ENCODE peak calls at places on chromosomes 3 and 15, in six cellular contexts. One of them, this sample, is unnamed.

GRCh38 chr3:142645236-142645793 is 49.1 kb downstream of the PLS1 start:
- DNase-seq in PC-3: peak; percentile 82
- DNase-seq in mesothelial cell of epicardium: no peak
- DNase-seq in H1: no peak
- DNase-seq in AG09319: no peak
- DNase-seq in cardiac fibroblast: peak; percentile 64
- DNase-seq in this sample: no peak

GRCh38 chr15:70132571-70132970 is 34.9 kb upstream of the TLE3 start:
- DNase-seq in cardiac fibroblast: no peak
- DNase-seq in PC-3: no peak
- DNase-seq in AG09319: no peak
- DNase-seq in H1: no peak
- DNase-seq in mesothelial cell of epicardium: no peak
- DNase-seq in this sample: no peak

GRCh38 chr3:141796436-141797166 is 33.4 kb downstream of the GRK7 start:
- DNase-seq in H1: no peak
- DNase-seq in AG09319: no peak
- DNase-seq in PC-3: no peak
- DNase-seq in mesothelial cell of epicardium: no peak
- DNase-seq in cardiac fibroblast: peak; percentile 15
- DNase-seq in this sample: peak; percentile 79

GRCh38 chr3:170910542-170910941 is 2.1 kb upstream of the EIF5A2 start:
- DNase-seq in H1: no peak
- DNase-seq in mesothelial cell of epicardium: no peak
- DNase-seq in PC-3: peak; percentile 64
- DNase-seq in cardiac fibroblast: peak; percentile 56
- DNase-seq in AG09319: no peak
- DNase-seq in this sample: no peak

GRCh38 chr3:19399356-19399755 is 251.0 kb downstream of the KCNH8 start:
- DNase-seq in H1: no peak
- DNase-seq in PC-3: no peak
- DNase-seq in AG09319: no peak
- DNase-seq in mesothelial cell of epicardium: no peak
- DNase-seq in cardiac fibroblast: no peak
- DNase-seq in this sample: no peak

GRCh38 chr3:195095704-195096036 is 175.3 kb downstream of the XXYLT1 start:
- DNase-seq in H1: no peak
- DNase-seq in cardiac fibroblast: no peak
- DNase-seq in PC-3: peak; percentile 56
- DNase-seq in AG09319: no peak
- DNase-seq in mesothelial cell of epicardium: no peak
- DNase-seq in this sample: no peak

GRCh38 chr3:38109580-38110313 is 27.2 kb downstream of the ACAA1 start:
- DNase-seq in H1: no peak
- DNase-seq in AG09319: no peak
- DNase-seq in PC-3: no peak
- DNase-seq in mesothelial cell of epicardium: no peak
- DNase-seq in cardiac fibroblast: no peak
- DNase-seq in this sample: no peak

GRCh38 chr15:45653702-45654424 is 19.0 kb downstream of the SQOR start:
- DNase-seq in AG09319: no peak
- DNase-seq in H1: no peak
- DNase-seq in PC-3: no peak
- DNase-seq in cardiac fibroblast: peak; percentile 70
- DNase-seq in mesothelial cell of epicardium: no peak
- DNase-seq in this sample: no peak

GRCh38 chr3:184336484-184337230 is 743 bp upstream of the FAM131A start:
- DNase-seq in H1: no peak
- DNase-seq in AG09319: no peak
- DNase-seq in cardiac fibroblast: peak; percentile 80
- DNase-seq in mesothelial cell of epicardium: no peak
- DNase-seq in PC-3: peak; percentile 48
- DNase-seq in this sample: peak; percentile 60

GRCh38 chr3:27281671-27282150 is 87.5 kb downstream of the NEK10 start:
- DNase-seq in AG09319: no peak
- DNase-seq in PC-3: no peak
- DNase-seq in cardiac fibroblast: no peak
- DNase-seq in H1: no peak
- DNase-seq in mesothelial cell of epicardium: no peak
- DNase-seq in this sample: no peak

GRCh38 chr3:184850201-184850600 is 38.2 kb downstream of the VPS8 start:
- DNase-seq in mesothelial cell of epicardium: no peak
- DNase-seq in AG09319: no peak
- DNase-seq in PC-3: no peak
- DNase-seq in H1: no peak
- DNase-seq in cardiac fibroblast: no peak
- DNase-seq in this sample: no peak

GRCh38 chr15:78102211-78102610 is 9.8 kb downstream of the SH2D7 start:
- DNase-seq in PC-3: no peak
- DNase-seq in cardiac fibroblast: no peak
- DNase-seq in mesothelial cell of epicardium: no peak
- DNase-seq in AG09319: no peak
- DNase-seq in H1: no peak
- DNase-seq in this sample: no peak

GRCh38 chr15:32838820-32839219 is 121.0 kb downstream of the GREM1 start:
- DNase-seq in PC-3: peak; percentile 97
- DNase-seq in cardiac fibroblast: peak; percentile 96
- DNase-seq in AG09319: peak; percentile 68
- DNase-seq in H1: no peak
- DNase-seq in mesothelial cell of epicardium: no peak
- DNase-seq in this sample: no peak

GRCh38 chr3:89622063-89622700 is 514.8 kb downstream of the EPHA3 start:
- DNase-seq in PC-3: no peak
- DNase-seq in AG09319: no peak
- DNase-seq in mesothelial cell of epicardium: no peak
- DNase-seq in H1: no peak
- DNase-seq in cardiac fibroblast: no peak
- DNase-seq in this sample: no peak

GRCh38 chr3:43620953-43621405 is 832 bp downstream of the ANO10 start:
- DNase-seq in H1: no peak
- DNase-seq in PC-3: peak; percentile 39
- DNase-seq in cardiac fibroblast: peak; percentile 44
- DNase-seq in AG09319: no peak
- DNase-seq in mesothelial cell of epicardium: no peak
- DNase-seq in this sample: no peak

GRCh38 chr3:40248591-40248990 is 60.9 kb upstream of the EIF1B start:
- DNase-seq in mesothelial cell of epicardium: no peak
- DNase-seq in AG09319: no peak
- DNase-seq in cardiac fibroblast: no peak
- DNase-seq in PC-3: no peak
- DNase-seq in H1: no peak
- DNase-seq in this sample: no peak

GRCh38 chr3:13426591-13426990 is 6.5 kb upstream of the NUP210 start:
- DNase-seq in mesothelial cell of epicardium: no peak
- DNase-seq in AG09319: no peak
- DNase-seq in cardiac fibroblast: no peak
- DNase-seq in PC-3: no peak
- DNase-seq in H1: no peak
- DNase-seq in this sample: no peak

GRCh38 chr3:107953707-107954106 is 137.1 kb downstream of the CD47 start:
- DNase-seq in PC-3: no peak
- DNase-seq in AG09319: no peak
- DNase-seq in H1: no peak
- DNase-seq in mesothelial cell of epicardium: no peak
- DNase-seq in cardiac fibroblast: no peak
- DNase-seq in this sample: no peak

GRCh38 chr3:16252243-16252978 is 12.3 kb downstream of the DPH3 start:
- DNase-seq in mesothelial cell of epicardium: no peak
- DNase-seq in PC-3: no peak
- DNase-seq in cardiac fibroblast: peak; percentile 40
- DNase-seq in H1: no peak
- DNase-seq in AG09319: no peak
- DNase-seq in this sample: no peak

GRCh38 chr3:159977295-159977694 is 11.3 kb upstream of the IL12A start:
- DNase-seq in PC-3: no peak
- DNase-seq in cardiac fibroblast: no peak
- DNase-seq in AG09319: no peak
- DNase-seq in mesothelial cell of epicardium: no peak
- DNase-seq in H1: no peak
- DNase-seq in this sample: no peak

GRCh38 chr3:177554900-177555759 is 357.8 kb upstream of the TBL1XR1 start:
- DNase-seq in AG09319: peak; percentile 56
- DNase-seq in PC-3: peak; percentile 53
- DNase-seq in H1: no peak
- DNase-seq in mesothelial cell of epicardium: no peak
- DNase-seq in cardiac fibroblast: peak; percentile 84
- DNase-seq in this sample: no peak

DNA sequence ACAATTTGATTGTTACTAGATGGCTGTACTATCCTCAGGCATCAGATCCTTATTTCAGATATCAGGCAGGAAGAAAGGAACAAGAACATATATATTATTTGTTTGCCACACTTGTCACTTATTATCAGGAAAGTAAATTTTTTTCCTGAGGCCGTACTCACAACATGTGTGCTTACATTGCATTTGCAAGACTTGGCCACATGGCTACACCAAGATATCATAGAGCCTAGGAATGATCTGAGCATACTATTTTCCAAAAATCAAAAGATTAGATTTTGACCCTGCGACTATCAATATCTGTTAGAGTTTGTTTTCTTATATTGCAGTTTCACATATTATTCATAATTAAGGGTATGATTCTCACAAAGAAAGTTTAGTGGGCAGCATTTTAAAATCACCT is 426.2 kb upstream of the BCHE start:
- DNase-seq in PC-3: peak; percentile 17
- DNase-seq in H1: no peak
- DNase-seq in AG09319: no peak
- DNase-seq in mesothelial cell of epicardium: no peak
- DNase-seq in cardiac fibroblast: no peak
- DNase-seq in this sample: no peak
- TF ChIP-seq CTCF in PC-3: peak; percentile 44
- TF ChIP-seq CTCF in H1: no peak
- TF ChIP-seq CTCF in AG09319: no peak
- TF ChIP-seq CTCF in mesothelial cell of epicardium: no peak
- TF ChIP-seq CTCF in cardiac fibroblast: no peak
- TF ChIP-seq CTCF in this sample: no peak

GRCh38 chr3:153176197-153176596 is 14.2 kb downstream of the RAP2B start:
- DNase-seq in cardiac fibroblast: no peak
- DNase-seq in mesothelial cell of epicardium: no peak
- DNase-seq in PC-3: no peak
- DNase-seq in H1: no peak
- DNase-seq in AG09319: no peak
- DNase-seq in this sample: no peak

GRCh38 chr3:153169793-153170386 is 7.9 kb downstream of the RAP2B start:
- DNase-seq in cardiac fibroblast: no peak
- DNase-seq in PC-3: no peak
- DNase-seq in AG09319: no peak
- DNase-seq in H1: no peak
- DNase-seq in mesothelial cell of epicardium: no peak
- DNase-seq in this sample: no peak

GRCh38 chr3:153171918-153172317 is 9.9 kb downstream of the RAP2B start:
- DNase-seq in H1: no peak
- DNase-seq in PC-3: no peak
- DNase-seq in AG09319: no peak
- DNase-seq in cardiac fibroblast: no peak
- DNase-seq in mesothelial cell of epicardium: no peak
- DNase-seq in this sample: no peak

GRCh38 chr3:153172796-153173757 is 11.1 kb downstream of the RAP2B start:
- DNase-seq in PC-3: peak; percentile 14
- DNase-seq in cardiac fibroblast: no peak
- DNase-seq in H1: no peak
- DNase-seq in AG09319: no peak
- DNase-seq in mesothelial cell of epicardium: no peak
- DNase-seq in this sample: no peak

DNA sequence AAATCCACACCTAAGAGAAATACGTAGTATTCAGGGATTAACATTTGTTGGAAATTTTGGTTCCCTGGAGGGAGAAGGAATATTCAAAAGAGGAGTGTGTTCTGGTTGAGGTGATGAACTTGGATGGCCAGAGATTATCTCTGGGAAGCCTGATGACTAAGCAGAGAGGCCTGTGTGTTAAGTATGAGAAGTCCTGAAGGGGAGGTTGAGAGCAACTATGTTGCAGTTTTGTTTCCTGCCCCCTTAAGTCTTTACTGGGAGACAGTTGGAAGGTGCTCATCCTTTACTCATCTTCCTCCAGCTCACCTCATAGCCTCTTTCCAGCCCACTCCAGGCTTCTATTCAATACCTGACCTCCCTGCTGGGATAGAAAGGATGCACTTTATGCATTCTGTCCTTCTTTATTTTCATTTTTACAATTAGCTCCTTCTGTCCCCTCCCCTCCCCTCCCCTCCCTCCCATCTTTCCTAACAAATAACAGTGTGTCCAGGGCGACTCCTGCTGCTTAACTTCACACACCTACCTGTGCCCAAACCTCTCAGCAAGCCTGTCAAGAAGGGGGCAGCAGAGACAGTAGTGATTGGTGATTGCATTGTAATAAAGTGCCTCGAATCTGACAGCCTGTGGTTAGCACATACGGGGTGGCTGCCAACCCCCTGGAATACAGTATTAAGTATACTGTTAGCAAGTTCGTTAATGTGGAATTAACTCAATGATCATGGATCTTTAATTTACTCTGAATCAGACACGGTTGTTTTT is 11.9 kb downstream of the RAP2B start:
- DNase-seq in cardiac fibroblast: peak; percentile 57
- DNase-seq in mesothelial cell of epicardium: no peak
- DNase-seq in AG09319: no peak
- DNase-seq in PC-3: peak; percentile 52
- DNase-seq in H1: no peak
- DNase-seq in this sample: no peak
- TF ChIP-seq CTCF in cardiac fibroblast: no peak
- TF ChIP-seq CTCF in mesothelial cell of epicardium: no peak
- TF ChIP-seq CTCF in AG09319: no peak
- TF ChIP-seq CTCF in PC-3: peak; percentile 58
- TF ChIP-seq CTCF in H1: no peak
- TF ChIP-seq CTCF in this sample: no peak

GRCh38 chr3:130480736-130481135 is 36.2 kb upstream of the COL6A6 start:
- DNase-seq in mesothelial cell of epicardium: no peak
- DNase-seq in PC-3: peak; percentile 48
- DNase-seq in AG09319: peak; percentile 63
- DNase-seq in cardiac fibroblast: peak; percentile 24
- DNase-seq in H1: peak; percentile 33
- DNase-seq in this sample: no peak
- TF ChIP-seq CTCF in mesothelial cell of epicardium: peak; percentile 30
- TF ChIP-seq CTCF in PC-3: peak; percentile 44
- TF ChIP-seq CTCF in AG09319: peak; percentile 81
- TF ChIP-seq CTCF in cardiac fibroblast: peak; percentile 20
- TF ChIP-seq CTCF in H1: peak; percentile 51
- TF ChIP-seq CTCF in this sample: no peak

GRCh38 chr15:47506543-47507090 is 210.7 kb upstream of the SEMA6D start:
- DNase-seq in mesothelial cell of epicardium: no peak
- DNase-seq in PC-3: no peak
- DNase-seq in AG09319: no peak
- DNase-seq in H1: no peak
- DNase-seq in cardiac fibroblast: no peak
- DNase-seq in this sample: no peak

GRCh38 chr15:47513496-47513895 is 203.8 kb upstream of the SEMA6D start:
- DNase-seq in mesothelial cell of epicardium: no peak
- DNase-seq in cardiac fibroblast: peak; percentile 83
- DNase-seq in H1: no peak
- DNase-seq in PC-3: no peak
- DNase-seq in AG09319: no peak
- DNase-seq in this sample: no peak

GRCh38 chr15:47507221-47507985 is 209.9 kb upstream of the SEMA6D start:
- DNase-seq in H1: no peak
- DNase-seq in AG09319: no peak
- DNase-seq in PC-3: no peak
- DNase-seq in cardiac fibroblast: no peak
- DNase-seq in mesothelial cell of epicardium: no peak
- DNase-seq in this sample: no peak

GRCh38 chr15:47514251-47514652 is 203.1 kb upstream of the SEMA6D start:
- DNase-seq in mesothelial cell of epicardium: no peak
- DNase-seq in AG09319: no peak
- DNase-seq in cardiac fibroblast: peak; percentile 85
- DNase-seq in PC-3: peak; percentile 79
- DNase-seq in H1: no peak
- DNase-seq in this sample: no peak

GRCh38 chr15:47511241-47511640 is 206.1 kb upstream of the SEMA6D start:
- DNase-seq in mesothelial cell of epicardium: no peak
- DNase-seq in H1: no peak
- DNase-seq in AG09319: no peak
- DNase-seq in cardiac fibroblast: no peak
- DNase-seq in PC-3: no peak
- DNase-seq in this sample: no peak
- TF ChIP-seq CTCF in mesothelial cell of epicardium: no peak
- TF ChIP-seq CTCF in H1: no peak
- TF ChIP-seq CTCF in AG09319: no peak
- TF ChIP-seq CTCF in cardiac fibroblast: no peak
- TF ChIP-seq CTCF in PC-3: no peak
- TF ChIP-seq CTCF in this sample: no peak

This sample was measured in GM13976.